ENCODE peak calls at places on chromosome 22, in four cellular contexts. N is body of pancreas, J is mucosa of descending colon, E is foreskin fibroblast. H is an unnamed sample.

GRCh38 chr22:40751250-40751649 is 67.9 kb downstream of the SLC25A17 start:
- DNase-seq in N (peak), J (no peak), E (no peak), H (no peak)

GRCh38 chr22:27668828-27669797 is 132.4 kb downstream of the MN1 start:
- DNase-seq in N (peak), J (peak), E (peak), H (peak)

GRCh38 chr22:47084226-47084625 is 321.8 kb downstream of the TBC1D22A start:
- DNase-seq in N (no peak), J (no peak), E (no peak), H (no peak)

GRCh38 chr22:28146401-28147304 is 227.6 kb upstream of the PITPNB start:
- DNase-seq in N (no peak), J (no peak), E (peak), H (no peak)

GRCh38 chr22:46116491-46116958 is 33.8 kb upstream of the PPARA start:
- DNase-seq in N (peak), J (peak), E (peak), H (peak)

GRCh38 chr22:33520904-33521780 is 399.1 kb downstream of the LARGE1 start:
- DNase-seq in N (no peak), J (no peak), E (no peak), H (no peak)

GRCh38 chr22:18970180-18970947 is 34.3 kb upstream of the PRODH start:
- DNase-seq in N (peak), J (no peak), E (peak), H (peak)

GRCh38 chr22:19867617-19868016 is 12.9 kb upstream of the GNB1L start:
- DNase-seq in N (peak), J (peak), E (no peak), H (no peak)

GRCh38 chr22:21646608-21647590 is 4.8 kb downstream of the SDF2L1 start:
- DNase-seq in N (peak), J (no peak), E (peak), H (peak)

GRCh38 chr22:26724414-26724813 is 67.0 kb downstream of the MIAT start:
- DNase-seq in N (no peak), J (no peak), E (no peak), H (no peak)

GRCh38 chr22:25148149-25148691 is 51.4 kb upstream of the CRYBB3 start:
- DNase-seq in N (peak), J (no peak), E (no peak), H (no peak)

GRCh38 chr22:49994361-49995058 is 18.1 kb downstream of the IL17REL start:
- DNase-seq in N (no peak), J (no peak), E (no peak), H (no peak)

GRCh38 chr22:21947040-21948014 is 5.3 kb downstream of the PPM1F start:
- DNase-seq in N (no peak), J (no peak), E (peak), H (no peak)

GRCh38 chr22:50471197-50471847 is 3.5 kb downstream of the SBF1 start:
- DNase-seq in N (no peak), J (peak), E (no peak), H (no peak)

GRCh38 chr22:26648761-26649363 is 8.5 kb upstream of the MIAT start:
- DNase-seq in N (no peak), J (no peak), E (peak), H (no peak)

GRCh38 chr22:19514831-19515565 is 9.2 kb downstream of the CLDN5 start:
- DNase-seq in N (no peak), J (no peak), E (peak), H (peak)

GRCh38 chr22:49942565-49943404 is 17.8 kb upstream of the PIM3 start:
- DNase-seq in N (no peak), J (no peak), E (no peak), H (no peak)

GRCh38 chr22:24894220-24894975 is 52.1 kb downstream of the LHFPL7 start:
- DNase-seq in N (peak), J (peak), E (peak), H (no peak)

GRCh38 chr22:50498322-50498861 is 9.1 kb downstream of the LMF2 start:
- DNase-seq in N (peak), J (peak), E (peak), H (peak)

GRCh38 chr22:25680949-25681348 is 61.0 kb upstream of the MYO18B start:
- DNase-seq in N (no peak), J (no peak), E (no peak), H (no peak)

GRCh38 chr22:27833803-27834202 is 32.2 kb upstream of the MN1 start:
- DNase-seq in N (no peak), J (no peak), E (no peak), H (no peak)

GRCh38 chr22:19271856-19272535 is 19.5 kb downstream of the CLTCL1 start:
- DNase-seq in N (peak), J (no peak), E (no peak), H (no peak)

GRCh38 chr22:19921544-19922081 is 20.0 kb upstream of the COMT start:
- DNase-seq in N (no peak), J (no peak), E (no peak), H (no peak)

GRCh38 chr22:24813861-24814770 is 8.1 kb downstream of the SGSM1 start:
- DNase-seq in N (no peak), J (no peak), E (no peak), H (no peak)

GRCh38 chr22:21044931-21045584 is 688 bp upstream of the LRRC74B start:
- DNase-seq in N (peak), J (no peak), E (peak), H (peak)

GRCh38 chr22:49827853-49828598 is at the start of gene BRD1:
- DNase-seq in N (peak), J (peak), E (peak), H (peak)

GRCh38 chr22:29255064-29255621 is 12.6 kb downstream of the RHBDD3 start:
- DNase-seq in N (no peak), J (no peak), E (no peak), H (no peak)

GRCh38 chr22:50698546-50698945 is 25.9 kb downstream of the SHANK3 start:
- DNase-seq in N (no peak), J (no peak), E (no peak), H (peak)

GRCh38 chr22:49961601-49962011 is 1.0 kb downstream of the PIM3 start:
- DNase-seq in N (no peak), J (no peak), E (peak), H (peak)

GRCh38 chr22:24699861-24700260 is 74.7 kb downstream of the PIWIL3 start:
- DNase-seq in N (no peak), J (no peak), E (no peak), H (no peak)

GRCh38 chr22:50710886-50711285 is 27.1 kb upstream of the ACR start:
- DNase-seq in N (no peak), J (peak), E (no peak), H (peak)

GRCh38 chr22:19955241-19956128 is 13.9 kb upstream of the TXNRD2 start:
- DNase-seq in N (no peak), J (peak), E (no peak), H (peak)

GRCh38 chr22:49687786-49688515 is 139.7 kb downstream of the BRD1 start:
- DNase-seq in N (no peak), J (no peak), E (no peak), H (no peak)

GRCh38 chr22:49953680-49954344 is 6.8 kb upstream of the PIM3 start:
- DNase-seq in N (peak), J (peak), E (no peak), H (no peak)

DNA sequence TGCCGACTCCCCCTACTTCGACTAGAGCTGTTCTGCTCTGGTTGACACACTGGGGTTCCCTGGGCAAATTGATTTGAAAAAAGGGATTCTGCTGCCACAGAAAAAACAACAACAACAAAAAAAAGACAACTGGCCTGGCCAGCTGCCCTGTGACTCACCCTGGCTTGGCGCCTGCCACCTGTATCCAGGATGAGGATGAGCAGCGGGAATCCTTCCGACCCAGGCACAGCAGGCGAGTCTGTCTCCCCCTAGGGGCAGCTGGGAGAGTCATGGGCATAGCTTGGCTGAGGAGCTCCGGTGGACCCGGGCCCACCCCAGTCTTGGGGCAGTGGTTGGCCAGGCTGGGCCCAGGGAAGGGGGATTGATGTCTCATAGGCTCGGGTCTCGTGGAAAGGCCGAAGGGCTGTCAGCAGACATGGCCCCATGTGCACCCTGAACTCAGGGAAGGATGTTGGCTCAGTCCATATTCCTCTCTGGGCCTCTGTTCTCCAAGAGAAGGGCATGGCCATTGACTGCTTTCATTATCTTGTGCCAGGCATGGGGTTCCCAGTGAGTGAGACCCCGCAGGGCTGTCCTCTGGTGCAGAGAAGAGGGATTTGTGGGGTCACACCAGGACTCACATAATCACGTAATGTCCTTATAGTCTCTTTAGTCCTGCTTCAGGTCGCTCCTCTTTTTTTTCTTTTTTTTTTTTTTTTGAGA is 10.4 kb upstream of the SUN2 start:
- DNase-seq in N (peak), J (peak), E (peak), H (peak)
- TF ChIP-seq CTCF in N (peak), J (no peak), E (peak), H (peak)

DNA sequence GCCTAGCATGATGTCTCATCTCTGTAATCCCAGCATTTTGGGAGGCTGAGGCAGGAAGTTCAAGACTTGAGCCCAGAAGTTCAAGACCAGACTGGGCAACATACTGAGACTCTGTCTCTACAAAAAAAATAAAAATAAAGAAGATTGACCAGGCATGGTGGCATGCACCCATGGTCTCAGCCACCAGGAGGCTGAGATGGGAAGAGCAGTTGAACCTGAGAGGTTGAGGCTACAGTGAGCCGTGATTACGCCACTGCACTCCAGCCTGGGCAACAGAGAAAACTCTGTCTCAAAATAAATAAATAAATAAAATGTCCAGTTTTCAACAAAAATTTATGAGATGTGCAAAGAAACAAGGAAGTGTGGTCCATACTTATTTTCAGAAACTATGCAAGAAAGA is 28.3 kb downstream of the EFCAB6 start:
- DNase-seq in N (no peak), J (no peak), E (no peak), H (no peak)
- TF ChIP-seq CTCF in N (no peak), J (no peak), E (peak), H (peak)

GRCh38 chr22:42268852-42269406 is 1.5 kb downstream of the TCF20 start:
- DNase-seq in N (no peak), J (no peak), E (peak), H (no peak)

GRCh38 chr22:42270512-42271190 is at the start of gene TCF20:
- DNase-seq in N (peak), J (peak), E (peak), H (peak)

GRCh38 chr22:42270178-42270511 is 308 bp downstream of the TCF20 start:
- DNase-seq in N (peak), J (no peak), E (no peak), H (peak)

GRCh38 chr22:42271191-42271813 is 849 bp upstream of the TCF20 start:
- DNase-seq in N (no peak), J (peak), E (no peak), H (no peak)

GRCh38 chr22:42269407-42270177 is 861 bp downstream of the TCF20 start:
- DNase-seq in N (peak), J (peak), E (peak), H (peak)
- TF ChIP-seq CTCF in N (peak), J (no peak), E (no peak), H (peak)

GRCh38 chr22:17891427-17892167 is 117.3 kb upstream of the BID start:
- DNase-seq in N (peak), J (peak), E (no peak), H (peak)
- TF ChIP-seq CTCF in N (no peak), J (peak), E (peak), H (no peak)

DNA sequence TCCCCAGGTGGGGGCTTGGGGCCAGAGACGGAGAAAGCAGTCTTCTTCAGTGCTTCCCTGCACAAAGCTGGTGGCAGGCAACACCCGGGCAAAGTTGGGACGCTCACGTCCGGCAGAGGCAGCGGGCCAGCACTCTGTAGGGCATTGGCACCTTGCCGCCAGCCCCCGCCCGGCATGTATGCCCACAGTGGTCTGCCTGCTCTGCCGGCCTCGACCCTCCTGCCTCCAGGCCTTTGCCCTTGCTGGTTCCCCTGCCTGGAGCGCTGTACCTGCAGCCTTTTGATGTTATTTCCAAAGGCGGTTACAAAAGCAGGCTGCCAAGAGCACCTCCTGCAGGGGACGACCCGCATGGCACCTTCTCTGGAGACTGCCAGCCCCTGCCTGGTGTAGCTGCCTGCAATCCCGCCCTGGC is 56.5 kb upstream of the SHISAL1 start:
- DNase-seq in N (no peak), J (peak), E (no peak), H (peak)
- TF ChIP-seq CTCF in N (no peak), J (no peak), E (no peak), H (peak)

DNA sequence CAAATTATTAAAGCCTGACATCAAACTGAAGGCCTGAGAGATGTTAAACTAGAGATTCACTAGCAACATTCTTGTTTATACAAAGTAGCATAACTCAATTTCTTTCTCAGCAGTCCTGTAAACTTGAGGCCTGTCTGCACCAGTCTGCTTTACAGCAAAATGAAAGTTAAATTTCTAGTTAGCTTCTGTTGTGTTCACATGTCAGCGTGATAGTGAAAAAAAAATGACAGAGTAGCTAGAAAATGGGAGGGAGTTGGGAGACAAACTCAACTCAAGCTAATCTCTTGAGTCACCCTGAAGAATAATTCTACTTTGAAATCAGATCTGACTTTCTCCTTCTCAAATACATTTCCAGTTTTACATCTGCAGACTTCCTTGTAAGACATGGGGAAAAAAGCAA is 6.5 kb downstream of the RBFOX2 start:
- DNase-seq in N (no peak), J (no peak), E (peak), H (no peak)
- TF ChIP-seq CTCF in N (no peak), J (no peak), E (no peak), H (no peak)

GRCh38 chr22:23520875-23521441 is 59.1 kb downstream of the IGLL1 start:
- DNase-seq in N (no peak), J (no peak), E (peak), H (peak)

GRCh38 chr22:23522642-23523251 is 57.3 kb downstream of the IGLL1 start:
- DNase-seq in N (peak), J (no peak), E (peak), H (no peak)

GRCh38 chr22:23523746-23524145 is 56.3 kb downstream of the IGLL1 start:
- DNase-seq in N (no peak), J (no peak), E (no peak), H (no peak)

GRCh38 chr22:23519442-23520177 is 60.5 kb downstream of the IGLL1 start:
- DNase-seq in N (no peak), J (no peak), E (no peak), H (no peak)

DNA sequence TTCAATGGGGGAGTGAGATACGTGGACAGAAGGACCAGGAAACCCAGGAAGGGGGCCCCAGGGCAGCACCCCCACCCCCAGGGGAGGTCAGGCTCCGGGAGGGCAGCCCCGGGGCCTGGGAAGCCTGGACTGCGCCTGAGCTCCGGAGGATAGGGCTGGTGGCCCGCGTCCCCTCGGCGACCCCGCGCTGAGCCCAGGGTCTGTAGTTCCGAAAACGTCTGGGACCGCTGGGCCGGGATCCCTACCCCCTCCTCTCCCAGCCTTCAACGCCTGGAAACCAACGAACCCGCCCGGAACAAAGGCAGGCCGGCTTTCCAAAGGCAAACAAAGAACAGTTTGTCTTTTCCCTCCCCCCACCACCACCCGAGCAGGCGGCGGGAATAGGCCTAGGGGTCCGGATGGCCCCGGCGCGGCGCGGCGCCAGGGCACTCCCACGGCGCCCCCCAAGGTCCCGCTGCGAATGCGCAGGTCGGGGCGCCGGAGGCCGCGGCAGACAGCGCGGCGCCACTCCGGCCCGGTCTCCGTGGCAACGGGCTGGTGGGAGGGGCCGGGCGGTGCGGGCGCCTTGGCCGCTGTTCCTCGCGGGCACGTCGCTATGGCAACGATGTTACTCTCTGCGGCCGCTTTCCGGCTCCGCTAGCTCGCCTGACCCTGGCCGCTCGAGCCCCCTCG is 58.5 kb downstream of the IGLL1 start:
- DNase-seq in N (peak), J (peak), E (peak), H (peak)
- TF ChIP-seq CTCF in N (no peak), J (no peak), E (no peak), H (peak)

GRCh38 chr22:30526656-30527055 is 19.9 kb downstream of the SEC14L6 start:
- DNase-seq in N (no peak), J (no peak), E (no peak), H (no peak)

GRCh38 chr22:30537083-30537731 is 9.3 kb downstream of the SEC14L6 start:
- DNase-seq in N (no peak), J (peak), E (no peak), H (no peak)

GRCh38 chr22:30535182-30535581 is 11.4 kb downstream of the SEC14L6 start:
- DNase-seq in N (no peak), J (peak), E (peak), H (no peak)

GRCh38 chr22:30531651-30532608 is 14.6 kb downstream of the SEC14L6 start:
- DNase-seq in N (no peak), J (peak), E (no peak), H (no peak)
- TF ChIP-seq CTCF in N (no peak), J (no peak), E (no peak), H (no peak)

GRCh38 chr22:37739000-37739399 is 42.2 kb downstream of the TRIOBP start:
- DNase-seq in N (peak), J (peak), E (peak), H (peak)
- TF ChIP-seq CTCF in N (no peak), J (no peak), E (no peak), H (no peak)

H was measured in glutamatergic neuron.